ENCODE peak calls at places on chromosomes 3 and 15, in four cellular contexts. Z is GM12878, G is HepG2, F is K562. W is an unnamed sample.

GRCh38 chr3:194632983-194633348 is 253 bp downstream of the TMEM44 start:
- DNase-seq in F (no peak), G (no peak), Z (no peak), W (no peak)

GRCh38 chr15:81312790-81313543 is 11.0 kb downstream of the STARD5 start:
- DNase-seq in G (no peak), Z (no peak), F (no peak), W (no peak)

GRCh38 chr3:17404548-17404947 is 337.9 kb downstream of the TBC1D5 start:
- DNase-seq in Z (no peak), G (no peak), F (no peak), W (no peak)

GRCh38 chr3:29978036-29978435 is 628.4 kb upstream of the TGFBR2 start:
- DNase-seq in Z (no peak), F (no peak), G (no peak), W (no peak)

GRCh38 chr15:101391431-101391830 is 96.4 kb upstream of the SNRPA1 start:
- DNase-seq in F (no peak), Z (no peak), G (no peak), W (no peak)

GRCh38 chr3:146160964-146161724 is at the start of gene PLOD2:
- DNase-seq in G (peak), Z (no peak), F (peak), W (peak)

GRCh38 chr3:184289426-184289938 is 9.6 kb upstream of the PSMD2 start:
- DNase-seq in F (peak), G (no peak), Z (no peak), W (peak)

GRCh38 chr3:126983276-126983652 is 349 bp downstream of the PLXNA1 start:
- DNase-seq in F (peak), Z (no peak), G (no peak), W (no peak)

GRCh38 chr3:99716463-99716995 is 78.1 kb downstream of the COL8A1 start:
- DNase-seq in G (no peak), F (no peak), Z (no peak), W (no peak)

GRCh38 chr3:126488205-126488604 is 12.5 kb upstream of the ZXDC start:
- DNase-seq in G (no peak), F (no peak), Z (no peak), W (no peak)

GRCh38 chr15:27686376-27686775 is 412.7 kb downstream of the OCA2 start:
- DNase-seq in Z (no peak), F (no peak), G (no peak), W (no peak)

GRCh38 chr3:22122567-22122966 is 371.6 kb upstream of the ZNF385D start:
- DNase-seq in G (no peak), F (no peak), Z (no peak), W (no peak)

DNA sequence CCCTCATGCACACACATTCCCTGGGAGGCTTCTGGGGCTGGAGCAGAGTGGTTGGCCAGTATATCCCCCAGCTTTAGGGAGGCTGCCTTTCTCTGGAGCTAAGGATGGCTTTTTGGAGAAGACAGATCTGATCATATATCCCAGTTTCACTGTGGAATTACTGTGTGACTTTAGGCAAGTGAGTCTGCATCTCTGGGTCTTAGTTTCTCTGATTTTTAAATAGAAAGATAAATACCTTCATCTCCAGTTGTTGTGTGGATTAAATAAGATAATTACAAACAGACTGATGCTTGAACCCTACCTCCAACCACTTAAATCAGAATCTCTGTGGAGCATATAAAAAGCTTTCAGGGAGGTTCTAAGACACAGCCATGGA is 11.1 kb upstream of the WNT7A start:
- DNase-seq in F (no peak), G (no peak), Z (no peak), W (no peak)
- TF ChIP-seq ETV6 in F (no peak), G (no peak), Z (no peak), W (no peak)

GRCh38 chr15:85580914-85581313 is 200.5 kb downstream of the AKAP13 start:
- DNase-seq in Z (no peak), F (no peak), G (no peak), W (no peak)
- TF ChIP-seq USF2 in Z (no peak), F (no peak), G (no peak), W (no peak)

GRCh38 chr15:53266176-53266575 is 476.0 kb upstream of the ONECUT1 start:
- DNase-seq in Z (no peak), G (no peak), F (no peak), W (no peak)
- TF ChIP-seq CREM in Z (no peak), G (no peak), F (no peak), W (no peak)

GRCh38 chr3:148971819-148972218 is 19.5 kb upstream of the GYG1 start:
- DNase-seq in Z (no peak), F (no peak), G (no peak), W (no peak)
- TF ChIP-seq ETV6 in Z (no peak), F (no peak), G (no peak), W (no peak)